ENCODE peak calls at places on chromosomes 16 and 17, in seven cellular contexts. H is cardiac muscle cell; M is cardiac septum; P is GM12878; F is activated T-helper 9 cell treated with anti-CD3 and anti-CD28 coated beads, Interleukin-2, amount 50 U/mL, for 16 hours; J is AG10803; L is ovary. T is an unnamed sample.

GRCh38 chr16:22278418-22278817 is 18.8 kb upstream of the POLR3E start:
- DNase-seq in L (no peak), P (no peak), H (no peak), M (no peak), J (no peak), F (no peak), T (no peak)

GRCh38 chr17:77019955-77020379 is 120.8 kb upstream of the SEC14L1 start:
- DNase-seq in J (peak), F (no peak), P (no peak), H (no peak), L (no peak), M (no peak), T (no peak)

GRCh38 chr17:27506348-27507218 is 50.3 kb downstream of the KSR1 start:
- DNase-seq in F (no peak), P (peak), L (no peak), M (no peak), H (no peak), J (no peak), T (no peak)

GRCh38 chr16:47750371-47750770 is 289.2 kb downstream of the PHKB start:
- DNase-seq in J (no peak), P (no peak), F (no peak), L (no peak), M (no peak), H (no peak), T (no peak)

GRCh38 chr17:37358830-37359681 is 16.7 kb upstream of the C17orf78 start:
- DNase-seq in M (peak), L (peak), P (peak), F (peak), H (peak), J (peak), T (peak)

GRCh38 chr16:85520853-85521736 is 92.0 kb upstream of the GSE1 start:
- DNase-seq in J (no peak), H (no peak), M (no peak), P (no peak), F (no peak), L (no peak), T (no peak)

GRCh38 chr17:43560461-43561427 is 14.6 kb upstream of the ETV4 start:
- DNase-seq in P (no peak), J (no peak), F (no peak), L (no peak), M (no peak), H (no peak), T (no peak)

GRCh38 chr17:77609553-77610517 is 348.7 kb upstream of the TNRC6C start:
- DNase-seq in F (peak), M (no peak), L (no peak), H (no peak), J (peak), P (peak), T (peak)

GRCh38 chr17:72296456-72296855 is 175.6 kb downstream of the SOX9 start:
- DNase-seq in L (no peak), P (no peak), M (no peak), H (no peak), J (no peak), F (no peak), T (no peak)

GRCh38 chr16:23920899-23921298 is 85.1 kb downstream of the PRKCB start:
- DNase-seq in F (no peak), J (no peak), L (no peak), P (no peak), M (no peak), H (no peak), T (no peak)

GRCh38 chr17:67500261-67500660 is 123.2 kb downstream of the PITPNC1 start:
- DNase-seq in P (no peak), M (no peak), L (no peak), J (no peak), F (no peak), H (no peak), T (no peak)

GRCh38 chr17:31680126-31680525 is 178.9 kb downstream of the COPRS start:
- DNase-seq in J (no peak), L (no peak), H (no peak), M (no peak), F (no peak), P (peak), T (no peak)

GRCh38 chr17:36850794-36851193 is 86.5 kb upstream of the LHX1 start:
- DNase-seq in M (no peak), H (no peak), F (no peak), J (peak), L (no peak), P (no peak), T (no peak)

GRCh38 chr17:7284911-7285310 is 3.4 kb downstream of the SLC2A4 start:
- DNase-seq in H (no peak), L (no peak), M (no peak), P (no peak), F (no peak), J (no peak), T (no peak)

GRCh38 chr16:3511286-3512180 is 10.7 kb downstream of the CLUAP1 start:
- DNase-seq in M (peak), L (no peak), J (no peak), P (no peak), H (no peak), F (no peak), T (peak)

GRCh38 chr16:27199747-27200146 is 3.6 kb upstream of the KDM8 start:
- DNase-seq in L (no peak), M (no peak), H (no peak), J (peak), F (no peak), P (peak), T (no peak)

GRCh38 chr17:34254651-34255380 is at the start of gene CCL2:
- DNase-seq in H (peak), J (peak), M (peak), P (no peak), L (peak), F (no peak), T (peak)

GRCh38 chr17:67105213-67105612 is 60.9 kb downstream of the CACNG1 start:
- DNase-seq in P (no peak), H (no peak), F (no peak), M (no peak), L (no peak), J (peak), T (no peak)

GRCh38 chr17:9937164-9937835 is 32.2 kb upstream of the RCVRN start:
- DNase-seq in M (peak), F (no peak), L (peak), H (no peak), J (peak), P (no peak), T (peak)